ENCODE peak calls at places on chromosome 21, in eight cellular contexts. V is LNCaP clone FGC; M is cardiac muscle cell; B is fibroblast of the aortic adventitia; L is fibroblast of lung; X is fibroblast of pulmonary artery; W is NB4; G is CD8-positive, alpha-beta T cell. T is an unnamed sample.

GRCh38 chr21:33546076-33546475 is 3.2 kb downstream of the SON start:
- DNase-seq in V (no peak), M (no peak), B (no peak), L (no peak), X (no peak), W (peak; percentile 56), G (no peak), T (peak; percentile 64)

GRCh38 chr21:40754466-40754865 is 92.5 kb downstream of the DSCAM start:
- DNase-seq in V (no peak), M (peak; percentile 83), B (no peak), L (no peak), X (no peak), W (no peak), G (no peak), T (no peak)

GRCh38 chr21:36310016-36310415 is 10.0 kb upstream of the MORC3 start:
- DNase-seq in V (no peak), M (no peak), B (no peak), L (no peak), X (no peak), W (no peak), G (no peak), T (no peak)

GRCh38 chr21:44497641-44498243 is 42.3 kb downstream of the KRTAP10-1 start:
- DNase-seq in V (no peak), M (no peak), B (peak; percentile 34), L (peak; percentile 5), X (peak; percentile 18), W (peak; percentile 25), G (no peak), T (no peak)

GRCh38 chr21:36381841-36382589 is 3.2 kb upstream of the CHAF1B start:
- DNase-seq in V (no peak), M (no peak), B (peak; percentile 26), L (peak; percentile 8), X (no peak), W (no peak), G (no peak), T (no peak)

GRCh38 chr21:46079357-46080170 is 18.3 kb upstream of the COL6A2 start:
- DNase-seq in V (no peak), M (no peak), B (peak; percentile 86), L (peak; percentile 65), X (peak; percentile 62), W (peak; percentile 47), G (peak; percentile 7), T (no peak)

GRCh38 chr21:33434770-33435360 is 31.7 kb downstream of the IFNGR2 start:
- DNase-seq in V (no peak), M (no peak), B (peak; percentile 92), L (peak; percentile 96), X (peak; percentile 93), W (peak; percentile 63), G (no peak), T (peak; percentile 51)

GRCh38 chr21:21199342-21200102 is 201.3 kb downstream of the NCAM2 start:
- DNase-seq in V (no peak), M (no peak), B (no peak), L (no peak), X (no peak), W (no peak), G (no peak), T (no peak)

GRCh38 chr21:28445081-28445830 is 547.4 kb downstream of the LTN1 start:
- DNase-seq in V (peak; percentile 23), M (no peak), B (peak; percentile 87), L (peak; percentile 76), X (peak; percentile 60), W (no peak), G (no peak), T (no peak)

GRCh38 chr21:29800051-29800450 is 139.7 kb downstream of the GRIK1 start:
- DNase-seq in V (no peak), M (no peak), B (peak; percentile 17), L (no peak), X (no peak), W (no peak), G (no peak), T (no peak)

GRCh38 chr21:42107881-42108553 is 36.9 kb downstream of the UMODL1 start:
- DNase-seq in V (peak; percentile 35), M (peak; percentile 79), B (peak; percentile 43), L (peak; percentile 48), X (peak; percentile 62), W (peak; percentile 72), G (peak; percentile 68), T (peak; percentile 68)

GRCh38 chr21:41168391-41169257 is 664 bp downstream of the BACE2 start:
- DNase-seq in V (no peak), M (peak; percentile 66), B (peak; percentile 75), L (peak; percentile 71), X (peak; percentile 65), W (no peak), G (no peak), T (no peak)

GRCh38 chr21:29258626-29259335 is 39.9 kb upstream of the BACH1 start:
- DNase-seq in V (no peak), M (no peak), B (peak; percentile 92), L (peak; percentile 69), X (peak; percentile 88), W (no peak), G (no peak), T (no peak)

GRCh38 chr21:46193829-46194373 is 9.6 kb upstream of the SPATC1L start:
- DNase-seq in V (no peak), M (no peak), B (no peak), L (no peak), X (no peak), W (no peak), G (no peak), T (no peak)

GRCh38 chr21:31204801-31205200 is 139.3 kb downstream of the TIAM1 start:
- DNase-seq in V (no peak), M (peak; percentile 5), B (no peak), L (no peak), X (no peak), W (no peak), G (no peak), T (no peak)
- H3K4me3 ChIP-seq in V (no peak overlapping the region), M (no peak overlapping the region), B (no peak overlapping the region), L (no peak overlapping the region), X (no peak overlapping the region), W (no peak overlapping the region), G (no peak overlapping the region), T (no peak overlapping the region)

DNA sequence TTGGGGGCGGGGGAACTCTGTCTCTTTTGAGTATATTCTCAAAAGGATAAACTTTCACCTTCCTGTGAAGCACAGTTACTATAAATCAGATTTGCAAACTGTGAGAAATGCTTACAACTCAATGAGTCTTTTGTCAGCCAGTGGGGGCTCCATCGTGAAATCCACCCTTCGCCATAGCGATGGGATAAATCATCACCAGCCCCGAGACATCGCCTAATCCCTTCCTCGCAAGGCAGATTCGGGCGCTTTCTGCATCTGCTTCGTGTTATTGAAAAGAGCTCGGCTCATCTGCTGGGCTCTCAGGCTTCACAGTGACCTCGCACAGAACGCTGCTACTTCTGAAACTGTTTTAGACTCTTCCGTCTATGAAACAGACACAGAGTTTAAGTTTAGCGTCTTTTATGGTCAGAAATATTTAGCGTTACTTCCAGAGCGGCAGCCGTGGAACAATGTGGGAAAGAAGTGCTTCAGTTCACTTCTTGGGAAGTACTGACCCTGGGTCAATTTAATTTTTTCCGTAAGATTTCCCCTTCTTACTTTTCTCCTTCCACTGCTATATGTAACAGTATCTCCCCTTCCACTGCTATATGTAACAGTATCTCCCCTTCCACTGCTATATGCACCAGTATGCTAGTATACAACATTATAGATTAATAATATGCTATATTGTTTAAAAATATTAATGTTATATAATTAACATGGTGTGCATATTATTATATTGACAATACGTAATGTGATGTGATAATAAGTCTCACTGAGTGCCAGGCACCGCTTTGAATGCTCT is 69.5 kb upstream of the ERG start:
- DNase-seq in V (no peak), M (no peak), B (peak; percentile 38), L (peak; percentile 8), X (peak; percentile 18), W (no peak), G (no peak), T (no peak)
- H3K4me3 ChIP-seq in V (no peak overlapping the region), M (no peak overlapping the region), B (peak overlapping the region; percentile 37), L (peak overlapping the region; percentile 40), X (no peak overlapping the region), W (no peak overlapping the region), G (no peak overlapping the region), T (no peak overlapping the region)

GRCh38 chr21:26835714-26836265 is 9.4 kb downstream of the ADAMTS1 start:
- DNase-seq in V (no peak), M (no peak), B (no peak), L (no peak), X (no peak), W (no peak), G (no peak), T (no peak)

GRCh38 chr21:26835027-26835713 is 10.0 kb downstream of the ADAMTS1 start:
- DNase-seq in V (no peak), M (no peak), B (peak; percentile 88), L (peak; percentile 88), X (peak; percentile 60), W (no peak), G (no peak), T (no peak)

GRCh38 chr21:26836546-26836945 is 8.7 kb downstream of the ADAMTS1 start:
- DNase-seq in V (no peak), M (no peak), B (peak; percentile 19), L (peak; percentile 32), X (no peak), W (no peak), G (no peak), T (no peak)

GRCh38 chr21:26840206-26840605 is 5.0 kb downstream of the ADAMTS1 start:
- DNase-seq in V (no peak), M (no peak), B (peak; percentile 16), L (peak; percentile 9), X (no peak), W (no peak), G (peak; percentile 29), T (no peak)

DNA sequence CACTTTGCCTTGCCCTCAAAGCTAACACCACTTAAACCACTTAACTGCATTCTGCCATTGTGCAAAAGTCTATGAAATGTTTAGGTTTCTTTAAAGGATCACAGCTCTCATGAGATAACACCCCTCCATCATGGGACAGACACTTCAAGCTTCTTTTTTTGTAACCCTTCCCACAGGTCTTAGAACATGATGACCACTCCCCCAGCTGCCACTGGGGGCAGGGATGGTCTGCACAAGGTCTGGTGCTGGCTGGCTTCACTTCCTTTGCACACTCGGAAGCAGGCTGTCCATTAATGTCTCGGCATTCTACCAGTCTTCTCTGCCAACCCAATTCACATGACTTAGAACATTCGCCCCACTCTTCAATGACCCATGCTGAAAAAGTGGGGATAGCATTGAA is 7.7 kb downstream of the ADAMTS1 start:
- DNase-seq in V (no peak), M (no peak), B (peak; percentile 11), L (peak; percentile 19), X (no peak), W (no peak), G (no peak), T (no peak)
- H3K4me3 ChIP-seq in V (no peak overlapping the region), M (no peak overlapping the region), B (peak overlapping the region; percentile 36), L (peak overlapping the region; percentile 8), X (no peak overlapping the region), W (no peak overlapping the region), G (no peak overlapping the region), T (no peak overlapping the region)

DNA sequence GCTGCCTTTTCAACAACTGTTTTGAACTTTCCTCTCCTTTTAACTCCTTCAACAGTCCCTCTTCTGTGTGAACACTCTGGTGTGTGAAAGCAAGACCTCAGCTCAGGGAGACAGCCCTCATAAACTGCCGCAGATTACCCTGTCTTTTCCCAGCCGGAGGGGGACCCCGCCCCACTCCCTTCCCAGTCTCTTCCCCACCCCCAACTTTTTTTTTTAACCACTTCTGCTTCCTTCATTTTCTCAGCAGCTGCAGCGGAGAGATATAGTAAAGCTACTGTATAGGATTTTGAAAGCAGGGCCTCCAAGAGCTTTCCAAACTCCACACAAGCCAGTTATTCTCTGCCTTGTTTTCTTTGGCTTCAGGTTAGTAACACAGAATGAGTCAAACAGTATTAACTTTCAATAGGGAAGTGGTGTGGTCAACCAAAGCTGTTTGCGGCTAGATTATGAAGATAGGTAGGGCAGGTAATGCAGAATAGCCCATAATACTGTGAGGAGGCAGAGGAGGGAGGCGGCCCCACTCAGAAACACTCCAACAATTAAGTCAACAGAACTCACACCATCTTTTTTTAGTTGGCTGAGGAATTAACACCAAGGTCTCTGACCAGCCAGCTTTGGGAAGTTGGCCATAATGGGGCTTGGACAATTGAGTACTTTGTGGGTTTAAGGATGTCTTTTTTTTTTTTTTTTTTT is 176.9 kb downstream of the CLIC6 start:
- DNase-seq in V (peak; percentile 46), M (no peak), B (peak; percentile 87), L (peak; percentile 93), X (peak; percentile 85), W (peak; percentile 49), G (no peak), T (no peak)
- H3K4me3 ChIP-seq in V (no peak overlapping the region), M (no peak overlapping the region), B (no peak overlapping the region), L (no peak overlapping the region), X (no peak overlapping the region), W (no peak overlapping the region), G (no peak overlapping the region), T (no peak overlapping the region)

T was measured in HL-60.